ENCODE peak calls at places on chromosome 13, in seven cellular contexts. F is IMR-90, E is uterus, R is heart left ventricle, U is prostate gland, C is ovary, L is stomach. H is an unnamed sample. For H3K4me1, the result is how much of the 10 kb centered on the place peaks cover.

GRCh38 chr13:57128909-57129308 is 11.8 kb upstream of the PRR20A start:
- DNase-seq in F (no peak), E (no peak), R (no peak), U (no peak), C (no peak), L (no peak), H (no peak)

GRCh38 chr13:49828452-49828851 is 36.0 kb upstream of the KPNA3 start:
- DNase-seq in F (no peak), E (no peak), R (no peak), U (no peak), C (no peak), L (no peak), H (no peak)

GRCh38 chr13:50358715-50359367 is 343.6 kb downstream of the KCNRG start:
- DNase-seq in F (no peak), E (no peak), R (no peak), U (no peak), C (no peak), L (no peak), H (no peak)

GRCh38 chr13:40613192-40613818 is 53.1 kb downstream of the FOXO1 start:
- DNase-seq in F (no peak), E (peak), R (no peak), U (peak), C (no peak), L (peak), H (no peak)

GRCh38 chr13:50635504-50635903 is 208.0 kb downstream of the DLEU7 start:
- DNase-seq in F (no peak), E (peak), R (no peak), U (no peak), C (peak), L (no peak), H (peak)

GRCh38 chr13:22517544-22517943 is 663.2 kb upstream of the SGCG start:
- DNase-seq in F (no peak), E (no peak), R (no peak), U (no peak), C (no peak), L (no peak), H (no peak)

GRCh38 chr13:48906200-48906599 is 69.5 kb upstream of the FNDC3A start:
- DNase-seq in F (no peak), E (no peak), R (no peak), U (no peak), C (no peak), L (no peak), H (no peak)

GRCh38 chr13:80989241-80989640 is 648.3 kb upstream of the SPRY2 start:
- DNase-seq in F (no peak), E (no peak), R (no peak), U (no peak), C (no peak), L (no peak), H (no peak)

GRCh38 chr13:50616101-50616500 is 227.4 kb downstream of the DLEU7 start:
- DNase-seq in F (peak), E (no peak), R (no peak), U (no peak), C (no peak), L (no peak), H (no peak)

GRCh38 chr13:114063545-114064515 is 68.6 kb downstream of the RASA3 start:
- DNase-seq in F (peak), E (peak), R (peak), U (no peak), C (peak), L (peak), H (no peak)

GRCh38 chr13:98613591-98613990 is 36.7 kb upstream of the STK24 start:
- DNase-seq in F (no peak), E (no peak), R (no peak), U (no peak), C (no peak), L (no peak), H (no peak)
- TF ChIP-seq POLR2A in F (no peak), E (no peak), R (no peak), U (no peak), C (no peak), L (no peak), H (no peak)

GRCh38 chr13:54261856-54262255 is 1233.2 kb downstream of the OLFM4 start:
- DNase-seq in F (no peak), E (no peak), R (no peak), U (no peak), C (no peak), L (no peak), H (no peak)
- H3K4me1 ChIP-seq in F (under half), E (under half), R (under half), U (under half), C (under half), L (under half), H (under half)

GRCh38 chr13:43023244-43023931 is at the start of gene DNAJC15:
- DNase-seq in F (peak), E (peak), R (peak), U (peak), C (peak), L (peak), H (peak)
- TF ChIP-seq POLR2A in F (peak), E (no peak), R (peak), U (no peak), C (no peak), L (no peak), H (peak)

DNA sequence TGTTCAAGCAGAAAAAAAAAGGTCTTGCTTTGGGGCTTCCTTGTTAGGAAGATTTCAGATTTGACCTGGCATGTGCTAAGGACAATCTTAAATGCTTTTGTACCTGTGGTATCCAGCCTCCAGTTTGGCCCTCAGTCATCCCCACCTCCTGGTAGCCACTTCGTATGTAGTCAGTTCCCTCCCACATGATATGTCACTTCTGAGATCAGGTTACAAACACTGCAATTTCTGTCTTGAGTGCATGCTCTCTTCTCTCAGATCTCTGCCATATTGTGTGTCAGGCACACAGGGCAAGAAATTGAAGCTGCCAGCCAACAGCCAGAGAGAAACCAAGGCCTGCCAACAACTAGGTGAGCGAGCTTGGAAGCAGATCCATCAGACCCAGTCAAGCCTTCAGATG is 60.3 kb upstream of the STARD13 start:
- DNase-seq in F (no peak), E (no peak), R (no peak), U (no peak), C (no peak), L (no peak), H (no peak)
- H3K4me1 ChIP-seq in F (under half), E (under half), R (under half), U (under half), C (under half), L (under half), H (under half)